ENCODE peak calls at places on chromosomes 2 and 18, in ten cellular contexts. H is HepG2; M is epithelial cell of esophagus; Z is breast epithelium; K is endodermal cell; O is neuronal stem cell; U is CD8-positive, alpha-beta memory T cell; C is mesenchymal stem cell; X is foreskin fibroblast; G is coronary artery. R is an unnamed sample.

GRCh38 chr18:49561127-49561376 is 805 bp upstream of the LIPG start:
- DNase-seq in H (no peak), M (no peak), Z (no peak), K (no peak), O (peak; percentile 27), U (no peak), C (peak; percentile 43), X (no peak), G (no peak), R (no peak)

GRCh38 chr2:28415010-28415409 is 22.4 kb downstream of the FOSL2 start:
- DNase-seq in H (no peak), M (no peak), Z (no peak), K (no peak), O (no peak), U (no peak), C (no peak), X (no peak), G (no peak), R (no peak)

GRCh38 chr18:45916302-45916701 is 50.8 kb downstream of the EPG5 start:
- DNase-seq in H (peak; percentile 4), M (no peak), Z (no peak), K (peak; percentile 70), O (no peak), U (no peak), C (no peak), X (no peak), G (no peak), R (peak; percentile 44)

GRCh38 chr18:24502621-24503020 is 42.2 kb downstream of the HRH4 start:
- DNase-seq in H (no peak), M (peak; percentile 54), Z (no peak), K (no peak), O (no peak), U (no peak), C (no peak), X (no peak), G (no peak), R (no peak)

GRCh38 chr2:28393115-28393836 is 618 bp downstream of the FOSL2 start:
- DNase-seq in H (no peak), M (peak; percentile 63), Z (peak; percentile 73), K (peak; percentile 74), O (no peak), U (peak; percentile 42), C (peak; percentile 73), X (peak; percentile 93), G (peak; percentile 87), R (peak; percentile 72)

GRCh38 chr2:205778326-205778725 is 96.0 kb downstream of the NRP2 start:
- DNase-seq in H (no peak), M (peak; percentile 61), Z (no peak), K (no peak), O (no peak), U (no peak), C (no peak), X (no peak), G (no peak), R (no peak)

GRCh38 chr2:188132385-188132784 is 159.3 kb upstream of the GULP1 start:
- DNase-seq in H (no peak), M (no peak), Z (no peak), K (no peak), O (no peak), U (no peak), C (no peak), X (peak; percentile 29), G (no peak), R (no peak)

GRCh38 chr2:71999580-71999979 is 148.1 kb downstream of the CYP26B1 start:
- DNase-seq in H (no peak), M (no peak), Z (no peak), K (no peak), O (no peak), U (no peak), C (no peak), X (no peak), G (no peak), R (no peak)

GRCh38 chr2:145751634-145752033 is 1231.7 kb upstream of the ZEB2 start:
- DNase-seq in H (no peak), M (peak; percentile 44), Z (no peak), K (peak; percentile 57), O (no peak), U (no peak), C (peak; percentile 80), X (peak; percentile 78), G (no peak), R (no peak)

GRCh38 chr2:26855516-26855915 is 7.6 kb downstream of the DPYSL5 start:
- DNase-seq in H (no peak), M (no peak), Z (no peak), K (no peak), O (peak; percentile 56), U (no peak), C (no peak), X (no peak), G (no peak), R (no peak)

GRCh38 chr2:149049142-149049541 is 10.6 kb downstream of the LYPD6B start:
- DNase-seq in H (no peak), M (peak; percentile 80), Z (no peak), K (no peak), O (no peak), U (no peak), C (peak; percentile 50), X (peak; percentile 21), G (no peak), R (no peak)

GRCh38 chr2:25617948-25618646 is 55.3 kb downstream of the DTNB start:
- DNase-seq in H (peak; percentile 10), M (peak; percentile 59), Z (no peak), K (no peak), O (no peak), U (no peak), C (no peak), X (peak; percentile 88), G (no peak), R (no peak)

GRCh38 chr2:68857855-68858456 is 13.2 kb downstream of the BMP10 start:
- DNase-seq in H (no peak), M (peak; percentile 21), Z (no peak), K (no peak), O (no peak), U (no peak), C (peak; percentile 84), X (no peak), G (no peak), R (no peak)

GRCh38 chr18:62452280-62452824 is 70.5 kb upstream of the ZCCHC2 start:
- DNase-seq in H (peak; percentile 99), M (peak; percentile 93), Z (no peak), K (no peak), O (no peak), U (no peak), C (peak; percentile 39), X (peak; percentile 26), G (no peak), R (no peak)

GRCh38 chr2:175167076-175167791 is 769 bp downstream of the ATF2 start:
- DNase-seq in H (peak; percentile 40), M (peak; percentile 39), Z (no peak), K (peak; percentile 70), O (no peak), U (peak; percentile 33), C (peak; percentile 65), X (peak; percentile 68), G (peak; percentile 78), R (peak; percentile 41)

GRCh38 chr2:239869272-239870155 is 155.6 kb downstream of the NDUFA10 start:
- DNase-seq in H (no peak), M (no peak), Z (peak; percentile 39), K (peak; percentile 30), O (no peak), U (no peak), C (no peak), X (no peak), G (peak; percentile 45), R (no peak)

GRCh38 chr2:240981871-240982800 is 16.3 kb upstream of the SNED1 start:
- DNase-seq in H (no peak), M (no peak), Z (no peak), K (no peak), O (no peak), U (no peak), C (no peak), X (no peak), G (no peak), R (peak; percentile 9)

GRCh38 chr2:120397362-120397811 is 51.5 kb downstream of the INHBB start:
- DNase-seq in H (peak; percentile 74), M (peak; percentile 34), Z (peak; percentile 54), K (peak; percentile 41), O (no peak), U (no peak), C (peak; percentile 26), X (peak; percentile 59), G (no peak), R (no peak)

GRCh38 chr2:172253190-172254052 is 150.7 kb upstream of the DLX2 start:
- DNase-seq in H (peak; percentile 91), M (peak; percentile 100), Z (no peak), K (no peak), O (no peak), U (peak; percentile 13), C (peak; percentile 100), X (peak; percentile 99), G (peak; percentile 81), R (no peak)

GRCh38 chr18:58977223-58977622 is 112.5 kb downstream of the ZNF532 start:
- DNase-seq in H (no peak), M (peak; percentile 55), Z (no peak), K (peak; percentile 37), O (no peak), U (no peak), C (no peak), X (no peak), G (no peak), R (no peak)

GRCh38 chr18:33673689-33674088 is 95.7 kb downstream of the ASXL3 start:
- DNase-seq in H (no peak), M (peak; percentile 21), Z (no peak), K (no peak), O (no peak), U (no peak), C (no peak), X (no peak), G (no peak), R (no peak)

GRCh38 chr2:201114846-201115245 is 1.1 kb upstream of the CFLAR start:
- DNase-seq in H (no peak), M (no peak), Z (no peak), K (no peak), O (no peak), U (no peak), C (no peak), X (peak; percentile 43), G (no peak), R (no peak)
- H3K4me3 ChIP-seq in H (peak overlapping the region; percentile 35), M (no peak overlapping the region), Z (no peak overlapping the region), K (no peak overlapping the region), O (no peak overlapping the region), U (no peak overlapping the region), C (no peak overlapping the region), X (peak overlapping the region; percentile 7), G (peak overlapping the region; percentile 86), R (no peak overlapping the region)

GRCh38 chr2:209368406-209368805 is 55.4 kb upstream of the MAP2 start:
- DNase-seq in H (no peak), M (no peak), Z (no peak), K (no peak), O (no peak), U (no peak), C (no peak), X (no peak), G (no peak), R (no peak)
- H3K4me3 ChIP-seq in H (no peak overlapping the region), M (no peak overlapping the region), Z (no peak overlapping the region), K (no peak overlapping the region), O (no peak overlapping the region), U (no peak overlapping the region), C (no peak overlapping the region), X (no peak overlapping the region), G (peak overlapping the region; percentile 49), R (no peak overlapping the region)

GRCh38 chr2:65300134-65300771 is 72.6 kb downstream of the ACTR2 start:
- DNase-seq in H (no peak), M (no peak), Z (peak; percentile 78), K (no peak), O (no peak), U (no peak), C (peak; percentile 42), X (peak; percentile 89), G (peak; percentile 91), R (no peak)
- H3K4me3 ChIP-seq in H (peak overlapping the region; percentile 58), M (no peak overlapping the region), Z (no peak overlapping the region), K (no peak overlapping the region), O (peak overlapping the region; percentile 40), U (peak overlapping the region; percentile 53), C (no peak overlapping the region), X (peak overlapping the region; percentile 21), G (peak overlapping the region; percentile 51), R (no peak overlapping the region)

GRCh38 chr2:96336873-96337272 is 1.3 kb downstream of the NCAPH start:
- DNase-seq in H (no peak), M (no peak), Z (no peak), K (no peak), O (no peak), U (no peak), C (no peak), X (no peak), G (no peak), R (no peak)
- H3K4me3 ChIP-seq in H (peak overlapping the region; percentile 81), M (no peak overlapping the region), Z (no peak overlapping the region), K (peak overlapping the region; percentile 91), O (peak overlapping the region; percentile 70), U (no peak overlapping the region), C (no peak overlapping the region), X (no peak overlapping the region), G (no peak overlapping the region), R (peak overlapping the region; percentile 81)

R was measured in WERI-Rb-1.